ENCODE peak calls at places on chromosomes 1 and 21, in five cellular contexts. H, B, Z, K and O are unnamed samples.
A peak's percentile ranks its signal among the peaks of the same experiment; 100 is the strongest.

GRCh38 chr1:1911390-1912041 is 3.5 kb upstream of the CALML6 start:
- DNase-seq in Z (peak; percentile 3), H (peak; percentile 6), K (no peak), B (no peak), O (peak; percentile 1)

GRCh38 chr1:212037900-212038299 is 2.4 kb downstream of the DTL start:
- DNase-seq in K (no peak), H (no peak), Z (no peak), B (no peak), O (no peak)

GRCh38 chr1:230913496-230913895 is 45.2 kb upstream of the C1orf198 start:
- DNase-seq in K (no peak), H (no peak), Z (no peak), B (no peak), O (no peak)

GRCh38 chr1:206578115-206578935 is 33.9 kb downstream of the EIF2D start:
- DNase-seq in B (no peak), Z (no peak), K (no peak), H (no peak), O (no peak)

GRCh38 chr21:35204850-35205564 is 155.9 kb upstream of the RUNX1 start:
- DNase-seq in B (no peak), K (peak; percentile 67), Z (peak; percentile 66), H (peak; percentile 89), O (no peak)

GRCh38 chr1:165408518-165408917 is 36.4 kb downstream of the RXRG start:
- DNase-seq in Z (peak; percentile 78), H (peak; percentile 42), K (no peak), B (no peak), O (peak; percentile 82)

GRCh38 chr1:156337052-156337887 is 822 bp downstream of the CCT3 start:
- DNase-seq in B (no peak), Z (no peak), K (peak; percentile 22), H (no peak), O (no peak)

GRCh38 chr1:26364956-26365355 is 7.6 kb downstream of the ZNF683 start:
- DNase-seq in H (no peak), B (no peak), K (no peak), Z (no peak), O (no peak)

GRCh38 chr1:50976111-50976889 is 6.3 kb downstream of the CDKN2C start:
- DNase-seq in H (no peak), Z (no peak), B (no peak), K (no peak), O (peak; percentile 60)

GRCh38 chr21:32141009-32141357 is 137.9 kb downstream of the MIS18A start:
- DNase-seq in Z (no peak), H (no peak), B (no peak), K (no peak), O (no peak)

GRCh38 chr1:156813750-156814570 is 2.7 kb downstream of the SH2D2A start:
- DNase-seq in B (peak; percentile 56), K (peak; percentile 64), Z (peak; percentile 82), H (peak; percentile 54), O (peak; percentile 17)

GRCh38 chr1:28208818-28209441 is 23.9 kb downstream of the DNAJC8 start:
- DNase-seq in B (peak; percentile 19), K (no peak), H (peak; percentile 37), Z (peak; percentile 69), O (peak; percentile 46)

GRCh38 chr1:244113532-244114320 is 62.6 kb downstream of the ZBTB18 start:
- DNase-seq in B (no peak), Z (no peak), H (no peak), K (no peak), O (no peak)

GRCh38 chr1:114468710-114469468 is 42.1 kb downstream of the TRIM33 start:
- DNase-seq in K (no peak), Z (no peak), H (no peak), B (no peak), O (no peak)

GRCh38 chr1:206004821-206005220 is 1.6 kb upstream of the RAB7B start:
- DNase-seq in Z (no peak), B (no peak), H (no peak), K (no peak), O (no peak)

GRCh38 chr1:154353460-154353904 is 28.2 kb downstream of the ATP8B2 start:
- DNase-seq in H (no peak), Z (peak; percentile 74), B (no peak), K (no peak), O (no peak)

GRCh38 chr1:18922319-18922726 is 20.0 kb upstream of the ALDH4A1 start:
- DNase-seq in K (peak; percentile 78), Z (peak; percentile 82), H (peak; percentile 90), B (no peak), O (peak; percentile 90)

GRCh38 chr1:157377216-157377821 is 175.0 kb downstream of the FCRL5 start:
- DNase-seq in H (no peak), K (no peak), B (no peak), Z (peak; percentile 67), O (peak; percentile 59)

GRCh38 chr1:17370618-17371017 is 1.4 kb upstream of the PADI6 start:
- DNase-seq in B (no peak), K (no peak), H (no peak), Z (peak; percentile 32), O (no peak)

GRCh38 chr1:225469051-225469450 is 41.2 kb upstream of the LBR start:
- DNase-seq in Z (no peak), H (no peak), B (no peak), K (no peak), O (peak; percentile 56)

GRCh38 chr1:183394435-183394834 is 23.7 kb downstream of the NMNAT2 start:
- DNase-seq in B (no peak), K (no peak), H (no peak), Z (no peak), O (no peak)

GRCh38 chr1:74650561-74650960 is 23.0 kb downstream of the ERICH3 start:
- DNase-seq in H (no peak), B (no peak), K (no peak), Z (no peak), O (peak; percentile 25)

GRCh38 chr1:91997607-91998195 is 32.1 kb upstream of the EPHX4 start:
- DNase-seq in Z (peak; percentile 58), H (peak; percentile 7), B (peak; percentile 13), K (no peak), O (peak; percentile 16)

GRCh38 chr1:54800899-54801759 is at the start of gene TTC22:
- DNase-seq in B (peak; percentile 62), H (no peak), K (no peak), Z (peak; percentile 83), O (no peak)

GRCh38 chr1:4227986-4228385 is 327.9 kb upstream of the C1orf174 start:
- DNase-seq in K (no peak), Z (no peak), B (no peak), H (no peak), O (no peak)

GRCh38 chr1:40563266-40563665 is 31.8 kb downstream of the ZNF684 start:
- DNase-seq in H (no peak), Z (no peak), B (no peak), K (no peak), O (no peak)

GRCh38 chr1:200363200-200363933 is 46.5 kb downstream of the ZNF281 start:
- DNase-seq in H (no peak), K (no peak), B (no peak), Z (no peak), O (no peak)

GRCh38 chr21:46168238-46168637 is 12.9 kb upstream of the FTCD start:
- DNase-seq in B (no peak), Z (no peak), K (no peak), H (no peak), O (no peak)

GRCh38 chr1:36091698-36092097 is 3.0 kb downstream of the ADPRS start:
- DNase-seq in Z (no peak), H (no peak), B (no peak), K (no peak), O (no peak)

GRCh38 chr1:45643341-45643740 is 19.5 kb upstream of the CCDC17 start:
- DNase-seq in K (no peak), Z (no peak), B (no peak), H (no peak), O (no peak)

GRCh38 chr21:25369524-25370300 is 237.6 kb downstream of the MRPL39 start:
- DNase-seq in Z (no peak), B (no peak), K (no peak), H (no peak), O (no peak)

GRCh38 chr1:17547271-17547670 is 7.8 kb downstream of the ARHGEF10L start:
- DNase-seq in Z (no peak), K (no peak), B (no peak), H (no peak), O (no peak)

DNA sequence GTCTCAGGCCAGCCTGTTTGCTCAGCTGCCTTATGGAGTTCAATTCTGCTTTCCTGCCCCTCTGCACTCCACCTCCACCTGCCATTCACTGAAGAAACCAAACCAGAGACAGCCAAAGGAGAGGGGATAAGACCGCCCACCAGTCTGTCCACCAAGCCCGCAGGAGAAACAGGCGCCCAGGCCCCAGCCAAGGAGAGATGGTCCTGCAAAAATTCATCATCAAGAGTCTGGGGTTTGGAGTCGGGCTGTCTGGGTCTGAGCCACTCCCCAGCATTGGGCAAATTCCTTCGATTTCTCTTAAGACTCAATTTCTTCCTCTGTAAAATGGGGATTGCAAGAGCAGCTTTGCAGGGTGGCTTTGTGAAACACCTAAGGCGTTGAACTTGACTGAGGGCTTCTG is 121.4 kb upstream of the RUNX3 start:
- DNase-seq in B (no peak), K (no peak), Z (no peak), H (no peak), O (no peak)
- H3K27me3 ChIP-seq in B (no peaks in the 10 kb centered on the region), K (peaks cover 25% of the 10 kb centered on the region), Z (no peaks in the 10 kb centered on the region), H (peaks cover 16% of the 10 kb centered on the region), O (peaks cover 38% of the 10 kb centered on the region)

GRCh38 chr21:8992731-8993174 is 1528.6 kb upstream of the TPTE start:
- DNase-seq in H (no peak), B (no peak), Z (no peak), K (no peak), O (no peak)

GRCh38 chr21:8990326-8991087 is 1530.9 kb upstream of the TPTE start:
- DNase-seq in Z (no peak), K (no peak), H (no peak), B (no peak), O (no peak)

GRCh38 chr21:8989883-8990325 is 1531.5 kb upstream of the TPTE start:
- DNase-seq in K (no peak), B (no peak), H (no peak), Z (no peak), O (no peak)

GRCh38 chr21:8991968-8992621 is 1529.3 kb upstream of the TPTE start:
- DNase-seq in B (no peak), Z (no peak), H (no peak), K (no peak), O (no peak)

GRCh38 chr21:8991088-8991907 is 1530.1 kb upstream of the TPTE start:
- DNase-seq in K (no peak), Z (no peak), H (no peak), B (no peak), O (no peak)
- H3K9me3 ChIP-seq in K (no peaks in the 10 kb centered on the region), Z (peaks cover 24% of the 10 kb centered on the region), H (no peaks in the 10 kb centered on the region), B (no peaks in the 10 kb centered on the region), O (no peaks in the 10 kb centered on the region)

DNA sequence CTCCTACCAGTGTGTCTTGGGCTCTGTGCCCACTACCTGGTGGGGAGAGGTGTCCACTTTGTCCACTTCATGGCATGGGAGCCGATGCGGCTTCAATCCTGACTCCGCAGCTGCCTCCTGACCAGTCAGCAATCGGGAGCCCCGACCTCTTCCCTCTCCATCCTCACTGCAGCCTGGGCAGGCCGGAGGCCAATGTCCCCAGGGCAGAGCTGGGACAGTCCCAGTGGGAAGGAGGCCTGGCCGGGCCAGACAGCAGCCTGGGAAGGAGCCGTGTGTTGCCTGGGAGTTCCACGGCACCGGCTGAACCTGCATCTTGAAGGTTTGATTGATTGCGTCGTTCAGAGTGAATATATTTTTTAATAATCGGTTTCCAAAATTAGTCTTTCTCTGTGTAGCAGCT is 330.9 kb upstream of the VAMP3 start:
- DNase-seq in B (no peak), K (no peak), Z (no peak), H (no peak), O (no peak)
- H3K4me3 ChIP-seq in B (no peak overlapping the region), K (no peak overlapping the region), Z (no peak overlapping the region), H (no peak overlapping the region), O (no peak overlapping the region)

GRCh38 chr1:112901387-112901786 is 54.6 kb downstream of the SLC16A1 start:
- DNase-seq in B (no peak), H (no peak), K (no peak), Z (no peak), O (no peak)
- H3K27me3 ChIP-seq in B (no peaks in the 10 kb centered on the region), H (no peaks in the 10 kb centered on the region), K (no peaks in the 10 kb centered on the region), Z (no peaks in the 10 kb centered on the region), O (no peaks in the 10 kb centered on the region)